ENCODE peak calls at places on chromosomes 12 and 14, in four cellular contexts. S, Y, K and B are unnamed samples.

GRCh38 chr12:112198120-112198733 is 72.9 kb downstream of the TRAFD1 start:
- DNase-seq in K (no peak), S (peak; percentile 19), Y (peak; percentile 26), B (peak; percentile 47)

GRCh38 chr14:65749287-65749686 is 336.8 kb downstream of the FUT8 start:
- DNase-seq in K (no peak), Y (no peak), S (no peak), B (no peak)

GRCh38 chr12:3200032-3200617 is 122.9 kb downstream of the TSPAN9 start:
- DNase-seq in S (no peak), Y (no peak), K (peak; percentile 63), B (no peak)

GRCh38 chr12:9244894-9245293 is 36.7 kb upstream of the PZP start:
- DNase-seq in Y (no peak), S (no peak), K (no peak), B (no peak)

GRCh38 chr12:85996280-85996679 is 122.2 kb downstream of the NTS start:
- DNase-seq in K (no peak), Y (no peak), S (no peak), B (no peak)

GRCh38 chr12:29807125-29807524 is 23.4 kb upstream of the TMTC1 start:
- DNase-seq in Y (no peak), K (no peak), S (no peak), B (no peak)

GRCh38 chr14:73307261-73307660 is 70.0 kb downstream of the PAPLN start:
- DNase-seq in S (no peak), K (no peak), Y (no peak), B (no peak)

GRCh38 chr14:53951661-53952265 is 4.9 kb downstream of the BMP4 start:
- DNase-seq in S (no peak), Y (no peak), K (peak; percentile 14), B (no peak)

GRCh38 chr14:91753501-91754128 is 21.7 kb upstream of the CATSPERB start:
- DNase-seq in Y (no peak), K (no peak), S (no peak), B (no peak)

GRCh38 chr14:74459289-74459946 is 33.4 kb upstream of the SYNDIG1L start:
- DNase-seq in Y (no peak), K (no peak), S (no peak), B (no peak)

GRCh38 chr14:20632831-20633771 is 8.4 kb downstream of the OR6S1 start:
- DNase-seq in Y (no peak), K (no peak), S (no peak), B (peak; percentile 51)

GRCh38 chr12:34292736-34293625 is 270.7 kb downstream of the ALG10 start:
- DNase-seq in K (peak; percentile 5), S (no peak), Y (no peak), B (no peak)

GRCh38 chr14:81485372-81485771 is 48.3 kb downstream of the SEL1L start:
- DNase-seq in K (no peak), Y (no peak), S (no peak), B (no peak)

GRCh38 chr12:87008785-87009184 is 752.6 kb upstream of the MGAT4C start:
- DNase-seq in Y (no peak), K (no peak), S (no peak), B (no peak)

GRCh38 chr12:45547822-45548221 is 181.7 kb upstream of the ARID2 start:
- DNase-seq in Y (no peak), S (no peak), K (no peak), B (no peak)

GRCh38 chr14:96260341-96260821 is 4.4 kb downstream of the BDKRB1 start:
- DNase-seq in S (no peak), Y (no peak), K (no peak), B (no peak)

GRCh38 chr12:12582895-12583303 is 20.2 kb upstream of the DUSP16 start:
- DNase-seq in S (no peak), Y (no peak), K (no peak), B (peak; percentile 67)

GRCh38 chr14:98290596-98290995 is 981.4 kb downstream of the BCL11B start:
- DNase-seq in K (no peak), Y (no peak), S (no peak), B (no peak)

GRCh38 chr14:105067140-105067968 is 2.1 kb upstream of the GPR132 start:
- DNase-seq in Y (no peak), K (no peak), S (peak; percentile 39), B (no peak)

GRCh38 chr12:113813229-113813541 is 152.9 kb downstream of the RBM19 start:
- DNase-seq in S (no peak), K (no peak), Y (no peak), B (no peak)

GRCh38 chr14:59331217-59331616 is 134.0 kb downstream of the GPR135 start:
- DNase-seq in S (no peak), K (no peak), Y (no peak), B (no peak)

GRCh38 chr14:64720190-64720589 is 16.0 kb downstream of the PLEKHG3 start:
- DNase-seq in Y (no peak), K (no peak), S (no peak), B (no peak)

GRCh38 chr12:72368719-72369505 is 96.7 kb downstream of the TRHDE start:
- DNase-seq in K (no peak), S (no peak), Y (no peak), B (no peak)

GRCh38 chr14:65926935-65927700 is 514.6 kb downstream of the FUT8 start:
- DNase-seq in K (no peak), Y (no peak), S (no peak), B (no peak)

GRCh38 chr12:104046306-104046705 is 3.7 kb downstream of the GLT8D2 start:
- DNase-seq in S (no peak), Y (no peak), K (no peak), B (no peak)

GRCh38 chr12:104048162-104048561 is 1.8 kb downstream of the GLT8D2 start:
- DNase-seq in K (no peak), S (no peak), Y (no peak), B (no peak)

GRCh38 chr12:104054681-104055346 is 4.8 kb upstream of the GLT8D2 start:
- DNase-seq in S (no peak), K (no peak), Y (no peak), B (no peak)

GRCh38 chr12:104050436-104050835 is 449 bp upstream of the GLT8D2 start:
- DNase-seq in Y (no peak), K (no peak), S (no peak), B (no peak)

DNA sequence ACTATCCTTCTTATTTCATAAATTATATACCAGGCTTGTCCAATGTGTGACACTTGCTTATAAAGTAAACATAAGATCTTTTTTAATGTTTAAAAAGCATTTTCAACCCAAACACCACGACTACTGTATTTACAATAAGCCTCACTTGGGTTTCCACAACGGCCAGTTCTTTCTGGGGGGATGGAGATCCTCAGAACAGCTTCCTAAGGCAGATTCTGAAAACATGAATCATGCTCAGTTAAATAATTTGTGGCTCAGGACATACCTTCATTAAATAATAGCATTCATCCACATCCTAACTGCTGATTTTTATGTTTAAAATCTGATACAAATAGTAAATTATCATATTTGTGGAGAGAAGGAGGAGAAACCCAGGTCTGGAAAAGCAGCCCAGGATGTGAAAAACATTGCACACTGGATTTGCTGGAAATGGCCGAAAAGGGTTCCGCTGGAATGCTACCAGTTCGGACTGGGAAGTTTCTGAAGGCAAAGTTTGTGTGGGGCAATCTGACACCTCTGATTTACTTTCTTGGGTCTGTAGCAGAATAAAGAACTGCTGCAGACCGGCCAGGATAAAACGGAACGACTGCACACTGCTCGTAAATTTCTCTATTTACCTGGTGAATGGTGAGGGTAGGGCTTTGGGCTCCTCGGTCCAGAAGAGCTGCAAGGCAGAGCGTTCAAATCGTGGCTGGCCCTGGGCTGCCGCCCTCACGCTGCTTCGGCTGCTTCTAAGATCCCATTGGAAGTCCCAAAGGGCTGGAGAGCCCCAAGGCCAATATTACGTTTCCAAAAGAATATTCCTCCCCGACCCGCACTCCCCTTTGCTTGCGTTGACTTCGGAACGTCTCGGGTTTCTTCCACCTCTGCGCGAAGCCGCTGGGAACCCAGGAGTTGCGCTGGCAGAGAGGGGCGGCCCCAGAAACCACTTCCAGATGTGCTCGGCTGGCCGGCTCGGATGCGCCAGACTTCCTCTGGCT is at the start of gene GLT8D2:
- DNase-seq in K (peak; percentile 64), S (no peak), Y (no peak), B (peak; percentile 32)
- H3K27ac ChIP-seq in K (peak within 1 kb of the TSS; percentile 75), S (no peak within 1 kb of the TSS), Y (no peak within 1 kb of the TSS), B (peak within 1 kb of the TSS; percentile 70)

DNA sequence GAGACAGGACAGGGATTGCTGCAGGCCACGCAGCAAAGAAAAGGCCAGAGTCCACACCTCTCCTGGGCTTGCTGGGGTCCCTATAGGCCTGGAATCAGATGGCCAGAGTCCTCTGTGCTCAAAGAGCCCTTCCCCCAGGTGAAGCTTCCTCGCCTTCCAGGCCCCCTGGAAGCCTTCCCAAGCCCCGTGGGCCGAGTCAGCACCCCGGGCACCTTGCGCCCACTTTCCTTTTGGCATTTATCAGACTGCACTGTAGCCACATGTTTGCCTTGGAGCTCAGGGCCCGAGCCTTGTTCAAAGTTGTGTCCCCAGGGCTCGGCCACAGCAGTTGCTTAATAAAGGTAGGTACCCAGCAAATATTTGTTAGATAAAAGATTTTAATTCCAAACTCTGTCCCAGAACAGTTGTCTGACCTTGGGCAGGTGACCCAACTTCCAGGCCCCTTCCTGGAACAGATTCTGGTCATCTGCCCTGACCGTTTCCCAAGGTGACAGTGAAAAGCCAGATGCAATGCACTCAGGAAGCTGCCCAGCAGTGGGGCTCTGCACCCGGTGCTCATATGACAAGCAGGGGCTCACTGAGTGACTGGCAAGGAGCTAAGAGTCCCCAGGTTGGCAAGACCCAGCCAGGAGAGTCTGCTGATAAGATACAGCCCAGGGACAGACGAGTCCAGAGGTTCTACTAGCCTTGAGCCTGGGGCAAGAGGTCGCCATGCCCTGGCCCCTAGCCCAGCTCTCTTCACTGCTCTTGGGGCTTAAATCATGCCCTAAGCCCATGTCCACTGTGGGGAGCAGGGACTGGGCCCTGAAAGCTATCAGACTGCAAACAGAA is 81.2 kb downstream of the PITPNM2 start:
- DNase-seq in S (no peak), Y (no peak), K (no peak), B (no peak)
- H3K27ac ChIP-seq in S (no peak overlapping the region), Y (no peak overlapping the region), K (peak overlapping the region; percentile 92), B (peak overlapping the region; percentile 61)

DNA sequence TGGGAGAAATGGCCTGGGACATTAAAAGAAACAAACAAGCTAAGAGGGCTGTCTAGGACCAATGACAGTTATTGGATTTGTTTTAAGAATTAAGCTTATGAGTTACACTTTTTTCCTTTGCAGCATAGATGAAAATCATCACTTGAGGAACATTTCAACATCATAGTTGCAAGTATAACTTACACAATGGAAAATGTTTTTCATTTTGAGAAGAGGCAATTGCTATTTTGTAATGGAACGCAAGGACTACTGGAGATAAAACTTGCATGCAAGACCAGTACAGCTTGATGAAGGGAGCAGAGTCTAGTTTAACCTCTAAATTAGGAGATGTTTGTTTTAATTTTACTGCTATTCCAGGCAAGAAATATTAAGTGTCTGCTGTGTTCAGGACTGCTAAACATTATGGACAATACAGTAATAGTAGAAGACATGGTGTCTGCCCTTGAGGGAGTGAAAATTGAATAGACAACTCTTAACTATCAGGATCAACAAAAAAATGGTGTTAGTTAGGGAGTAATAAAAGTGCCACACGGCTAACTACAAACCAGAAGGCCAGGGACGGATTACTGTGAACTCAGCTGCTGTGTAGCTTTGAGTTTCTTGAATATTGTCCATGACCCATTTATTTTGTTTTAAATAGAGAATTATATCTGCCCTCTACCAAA is 374.5 kb downstream of the RAD51B start:
- DNase-seq in K (no peak), Y (no peak), S (no peak), B (no peak)
- H3K27ac ChIP-seq in K (no peak overlapping the region), Y (no peak overlapping the region), S (no peak overlapping the region), B (no peak overlapping the region)

DNA sequence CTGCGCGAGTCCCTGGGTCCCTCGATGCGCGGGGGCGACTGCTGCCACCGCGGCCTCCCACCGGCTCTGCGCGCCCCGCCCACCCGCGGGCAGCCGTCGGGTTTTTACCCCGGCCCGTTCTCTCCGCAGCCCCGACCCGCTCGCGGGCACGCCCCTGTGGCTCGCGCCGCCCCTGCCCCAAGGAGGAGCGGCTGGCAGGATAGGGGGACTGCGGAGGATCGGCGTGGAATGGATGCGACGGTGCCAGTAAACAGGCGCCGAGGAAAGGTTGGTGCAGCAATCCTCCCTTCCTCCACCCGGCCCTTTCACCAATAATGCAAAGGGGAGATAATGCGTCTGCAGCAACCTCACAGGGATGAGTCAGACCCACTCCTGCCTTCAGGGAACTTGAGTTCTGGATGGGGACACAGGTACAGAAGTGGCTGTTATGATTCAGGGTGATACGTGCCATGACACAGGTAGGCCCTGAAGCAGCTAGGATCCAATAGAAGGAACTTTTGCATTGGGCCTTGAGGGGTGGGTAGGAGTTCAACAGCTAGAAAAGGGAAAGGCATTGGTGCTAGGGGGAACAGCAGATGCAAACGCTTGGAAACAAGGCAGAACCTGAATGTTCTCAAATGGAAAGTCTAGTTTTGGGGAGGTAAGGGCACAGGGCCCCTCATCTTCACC is 554 bp upstream of the DEGS2 start:
- DNase-seq in S (no peak), K (no peak), Y (no peak), B (no peak)
- H3K27ac ChIP-seq in S (no peak overlapping the region), K (no peak overlapping the region), Y (no peak overlapping the region), B (no peak overlapping the region)